ENCODE peak calls at places on chromosomes 6 and 20, in nine cellular contexts. One of them, this sample, is unnamed.

GRCh38 chr6:119495230-119495683 is 145.7 kb upstream of the MAN1A1 start:
- DNase-seq in activated B cell treated with CpG ODN at 0.5 μM for 24 hours: no peak
- DNase-seq in epithelial cell of esophagus: no peak
- DNase-seq in PC-3: no peak
- DNase-seq in B cell: no peak
- DNase-seq in bronchial epithelial cell: no peak
- DNase-seq in progenitor cell of endocrine pancreas: no peak
- DNase-seq in astrocyte of the spinal cord: no peak
- DNase-seq in WTC11: no peak
- DNase-seq in this sample: no peak

GRCh38 chr6:26660096-26660425 is 515 bp upstream of the ZNF322 start:
- DNase-seq in B cell: peak
- DNase-seq in activated B cell treated with CpG ODN at 0.5 μM for 24 hours: no peak
- DNase-seq in PC-3: peak
- DNase-seq in progenitor cell of endocrine pancreas: no peak
- DNase-seq in astrocyte of the spinal cord: no peak
- DNase-seq in WTC11: no peak
- DNase-seq in bronchial epithelial cell: peak
- DNase-seq in epithelial cell of esophagus: peak
- DNase-seq in this sample: no peak

GRCh38 chr6:122476131-122476530 is 4.5 kb upstream of the SERINC1 start:
- DNase-seq in WTC11: no peak
- DNase-seq in activated B cell treated with CpG ODN at 0.5 μM for 24 hours: no peak
- DNase-seq in B cell: no peak
- DNase-seq in astrocyte of the spinal cord: peak
- DNase-seq in epithelial cell of esophagus: peak
- DNase-seq in progenitor cell of endocrine pancreas: no peak
- DNase-seq in PC-3: peak
- DNase-seq in bronchial epithelial cell: peak
- DNase-seq in this sample: no peak

GRCh38 chr20:3239867-3240775 is 1.1 kb upstream of the SLC4A11 start:
- DNase-seq in bronchial epithelial cell: peak
- DNase-seq in WTC11: peak
- DNase-seq in activated B cell treated with CpG ODN at 0.5 μM for 24 hours: no peak
- DNase-seq in B cell: no peak
- DNase-seq in astrocyte of the spinal cord: no peak
- DNase-seq in epithelial cell of esophagus: peak
- DNase-seq in PC-3: no peak
- DNase-seq in progenitor cell of endocrine pancreas: no peak
- DNase-seq in this sample: no peak

GRCh38 chr20:15705975-15706374 is 867.3 kb downstream of the KIF16B start:
- DNase-seq in B cell: no peak
- DNase-seq in astrocyte of the spinal cord: no peak
- DNase-seq in PC-3: no peak
- DNase-seq in bronchial epithelial cell: no peak
- DNase-seq in WTC11: no peak
- DNase-seq in activated B cell treated with CpG ODN at 0.5 μM for 24 hours: no peak
- DNase-seq in progenitor cell of endocrine pancreas: no peak
- DNase-seq in epithelial cell of esophagus: no peak
- DNase-seq in this sample: no peak

GRCh38 chr6:96939019-96939805 is 14.7 kb downstream of the KLHL32 start:
- DNase-seq in WTC11: no peak
- DNase-seq in progenitor cell of endocrine pancreas: no peak
- DNase-seq in PC-3: peak
- DNase-seq in astrocyte of the spinal cord: peak
- DNase-seq in epithelial cell of esophagus: peak
- DNase-seq in bronchial epithelial cell: peak
- DNase-seq in activated B cell treated with CpG ODN at 0.5 μM for 24 hours: no peak
- DNase-seq in B cell: no peak
- DNase-seq in this sample: no peak

GRCh38 chr20:1496930-1497329 is 5.7 kb upstream of the SIRPB2 start:
- DNase-seq in progenitor cell of endocrine pancreas: no peak
- DNase-seq in activated B cell treated with CpG ODN at 0.5 μM for 24 hours: no peak
- DNase-seq in astrocyte of the spinal cord: no peak
- DNase-seq in PC-3: no peak
- DNase-seq in WTC11: no peak
- DNase-seq in bronchial epithelial cell: no peak
- DNase-seq in B cell: no peak
- DNase-seq in epithelial cell of esophagus: no peak
- DNase-seq in this sample: no peak

GRCh38 chr6:76466286-76466685 is 393.8 kb upstream of the IMPG1 start:
- DNase-seq in astrocyte of the spinal cord: no peak
- DNase-seq in activated B cell treated with CpG ODN at 0.5 μM for 24 hours: no peak
- DNase-seq in epithelial cell of esophagus: no peak
- DNase-seq in WTC11: no peak
- DNase-seq in progenitor cell of endocrine pancreas: no peak
- DNase-seq in bronchial epithelial cell: no peak
- DNase-seq in PC-3: no peak
- DNase-seq in B cell: no peak
- DNase-seq in this sample: no peak

GRCh38 chr20:52049001-52049731 is 142.4 kb downstream of the ZFP64 start:
- DNase-seq in PC-3: no peak
- DNase-seq in epithelial cell of esophagus: no peak
- DNase-seq in astrocyte of the spinal cord: peak
- DNase-seq in B cell: no peak
- DNase-seq in WTC11: peak
- DNase-seq in bronchial epithelial cell: no peak
- DNase-seq in activated B cell treated with CpG ODN at 0.5 μM for 24 hours: no peak
- DNase-seq in progenitor cell of endocrine pancreas: no peak
- DNase-seq in this sample: peak

GRCh38 chr20:62850333-62850974 is 11.2 kb downstream of the TCFL5 start:
- DNase-seq in astrocyte of the spinal cord: no peak
- DNase-seq in epithelial cell of esophagus: no peak
- DNase-seq in PC-3: no peak
- DNase-seq in WTC11: peak
- DNase-seq in progenitor cell of endocrine pancreas: no peak
- DNase-seq in B cell: no peak
- DNase-seq in activated B cell treated with CpG ODN at 0.5 μM for 24 hours: no peak
- DNase-seq in bronchial epithelial cell: no peak
- DNase-seq in this sample: no peak

GRCh38 chr6:125812394-125813231 is 21.9 kb downstream of the NCOA7 start:
- DNase-seq in activated B cell treated with CpG ODN at 0.5 μM for 24 hours: no peak
- DNase-seq in B cell: no peak
- DNase-seq in bronchial epithelial cell: peak
- DNase-seq in astrocyte of the spinal cord: peak
- DNase-seq in epithelial cell of esophagus: peak
- DNase-seq in PC-3: peak
- DNase-seq in WTC11: no peak
- DNase-seq in progenitor cell of endocrine pancreas: no peak
- DNase-seq in this sample: no peak

GRCh38 chr6:139701695-139702094 is 327.2 kb upstream of the CITED2 start:
- DNase-seq in progenitor cell of endocrine pancreas: no peak
- DNase-seq in PC-3: no peak
- DNase-seq in bronchial epithelial cell: no peak
- DNase-seq in WTC11: no peak
- DNase-seq in epithelial cell of esophagus: no peak
- DNase-seq in B cell: no peak
- DNase-seq in activated B cell treated with CpG ODN at 0.5 μM for 24 hours: no peak
- DNase-seq in astrocyte of the spinal cord: no peak
- DNase-seq in this sample: no peak

GRCh38 chr6:51027283-51028065 is 208.8 kb downstream of the TFAP2B start:
- DNase-seq in bronchial epithelial cell: no peak
- DNase-seq in B cell: no peak
- DNase-seq in progenitor cell of endocrine pancreas: no peak
- DNase-seq in PC-3: peak
- DNase-seq in astrocyte of the spinal cord: no peak
- DNase-seq in epithelial cell of esophagus: no peak
- DNase-seq in activated B cell treated with CpG ODN at 0.5 μM for 24 hours: no peak
- DNase-seq in WTC11: no peak
- DNase-seq in this sample: no peak

GRCh38 chr6:30591008-30591407 is 19.8 kb downstream of the ABCF1 start:
- DNase-seq in epithelial cell of esophagus: peak
- DNase-seq in B cell: no peak
- DNase-seq in WTC11: no peak
- DNase-seq in astrocyte of the spinal cord: peak
- DNase-seq in bronchial epithelial cell: peak
- DNase-seq in activated B cell treated with CpG ODN at 0.5 μM for 24 hours: no peak
- DNase-seq in progenitor cell of endocrine pancreas: no peak
- DNase-seq in PC-3: peak
- DNase-seq in this sample: no peak

GRCh38 chr20:25017257-25017803 is 24.8 kb upstream of the APMAP start:
- DNase-seq in WTC11: peak
- DNase-seq in epithelial cell of esophagus: peak
- DNase-seq in B cell: no peak
- DNase-seq in progenitor cell of endocrine pancreas: peak
- DNase-seq in bronchial epithelial cell: peak
- DNase-seq in activated B cell treated with CpG ODN at 0.5 μM for 24 hours: peak
- DNase-seq in PC-3: peak
- DNase-seq in astrocyte of the spinal cord: no peak
- DNase-seq in this sample: no peak

GRCh38 chr20:57680934-57681914 is 28.6 kb downstream of the PMEPA1 start:
- DNase-seq in progenitor cell of endocrine pancreas: no peak
- DNase-seq in epithelial cell of esophagus: no peak
- DNase-seq in WTC11: no peak
- DNase-seq in activated B cell treated with CpG ODN at 0.5 μM for 24 hours: peak
- DNase-seq in astrocyte of the spinal cord: no peak
- DNase-seq in PC-3: no peak
- DNase-seq in B cell: peak
- DNase-seq in bronchial epithelial cell: no peak
- DNase-seq in this sample: no peak

GRCh38 chr20:21048841-21049273 is 57.3 kb downstream of the LINC00237 start:
- DNase-seq in WTC11: peak
- DNase-seq in PC-3: peak
- DNase-seq in epithelial cell of esophagus: peak
- DNase-seq in astrocyte of the spinal cord: no peak
- DNase-seq in activated B cell treated with CpG ODN at 0.5 μM for 24 hours: peak
- DNase-seq in progenitor cell of endocrine pancreas: no peak
- DNase-seq in bronchial epithelial cell: no peak
- DNase-seq in B cell: peak
- DNase-seq in this sample: peak

GRCh38 chr6:125781307-125781868 is 9.4 kb upstream of the NCOA7 start:
- DNase-seq in progenitor cell of endocrine pancreas: no peak
- DNase-seq in activated B cell treated with CpG ODN at 0.5 μM for 24 hours: no peak
- DNase-seq in astrocyte of the spinal cord: peak
- DNase-seq in B cell: peak
- DNase-seq in WTC11: no peak
- DNase-seq in PC-3: peak
- DNase-seq in bronchial epithelial cell: no peak
- DNase-seq in epithelial cell of esophagus: no peak
- DNase-seq in this sample: no peak

GRCh38 chr20:47258745-47259695 is 97.5 kb downstream of the ZMYND8 start:
- DNase-seq in activated B cell treated with CpG ODN at 0.5 μM for 24 hours: peak
- DNase-seq in B cell: peak
- DNase-seq in WTC11: no peak
- DNase-seq in bronchial epithelial cell: peak
- DNase-seq in PC-3: peak
- DNase-seq in astrocyte of the spinal cord: peak
- DNase-seq in progenitor cell of endocrine pancreas: no peak
- DNase-seq in epithelial cell of esophagus: peak
- DNase-seq in this sample: no peak
- TF ChIP-seq CTCF in activated B cell treated with CpG ODN at 0.5 μM for 24 hours: no peak
- TF ChIP-seq CTCF in B cell: no peak
- TF ChIP-seq CTCF in WTC11: no peak
- TF ChIP-seq CTCF in bronchial epithelial cell: no peak
- TF ChIP-seq CTCF in PC-3: no peak
- TF ChIP-seq CTCF in astrocyte of the spinal cord: no peak
- TF ChIP-seq CTCF in progenitor cell of endocrine pancreas: no peak
- TF ChIP-seq CTCF in epithelial cell of esophagus: no peak
- TF ChIP-seq CTCF in this sample: no peak

GRCh38 chr6:131787955-131788712 is 19.7 kb upstream of the ENPP1 start:
- DNase-seq in bronchial epithelial cell: no peak
- DNase-seq in WTC11: no peak
- DNase-seq in B cell: no peak
- DNase-seq in activated B cell treated with CpG ODN at 0.5 μM for 24 hours: no peak
- DNase-seq in astrocyte of the spinal cord: peak
- DNase-seq in epithelial cell of esophagus: no peak
- DNase-seq in progenitor cell of endocrine pancreas: no peak
- DNase-seq in PC-3: peak
- DNase-seq in this sample: no peak
- TF ChIP-seq CTCF in bronchial epithelial cell: no peak
- TF ChIP-seq CTCF in WTC11: no peak
- TF ChIP-seq CTCF in B cell: no peak
- TF ChIP-seq CTCF in activated B cell treated with CpG ODN at 0.5 μM for 24 hours: no peak
- TF ChIP-seq CTCF in astrocyte of the spinal cord: peak
- TF ChIP-seq CTCF in epithelial cell of esophagus: no peak
- TF ChIP-seq CTCF in progenitor cell of endocrine pancreas: no peak
- TF ChIP-seq CTCF in PC-3: peak
- TF ChIP-seq CTCF in this sample: no peak

GRCh38 chr6:13048113-13048512 is 280.2 kb downstream of the TBC1D7 start:
- DNase-seq in bronchial epithelial cell: peak
- DNase-seq in epithelial cell of esophagus: peak
- DNase-seq in WTC11: no peak
- DNase-seq in PC-3: no peak
- DNase-seq in progenitor cell of endocrine pancreas: no peak
- DNase-seq in astrocyte of the spinal cord: no peak
- DNase-seq in activated B cell treated with CpG ODN at 0.5 μM for 24 hours: no peak
- DNase-seq in B cell: no peak
- DNase-seq in this sample: no peak

GRCh38 chr6:13046084-13046483 is 282.3 kb downstream of the TBC1D7 start:
- DNase-seq in progenitor cell of endocrine pancreas: no peak
- DNase-seq in WTC11: no peak
- DNase-seq in B cell: no peak
- DNase-seq in activated B cell treated with CpG ODN at 0.5 μM for 24 hours: no peak
- DNase-seq in bronchial epithelial cell: no peak
- DNase-seq in PC-3: no peak
- DNase-seq in epithelial cell of esophagus: no peak
- DNase-seq in astrocyte of the spinal cord: no peak
- DNase-seq in this sample: no peak

GRCh38 chr6:13044896-13045295 is 283.4 kb downstream of the TBC1D7 start:
- DNase-seq in astrocyte of the spinal cord: no peak
- DNase-seq in WTC11: no peak
- DNase-seq in activated B cell treated with CpG ODN at 0.5 μM for 24 hours: no peak
- DNase-seq in bronchial epithelial cell: no peak
- DNase-seq in B cell: no peak
- DNase-seq in progenitor cell of endocrine pancreas: no peak
- DNase-seq in PC-3: no peak
- DNase-seq in epithelial cell of esophagus: no peak
- DNase-seq in this sample: no peak

GRCh38 chr6:13045676-13046075 is 282.7 kb downstream of the TBC1D7 start:
- DNase-seq in epithelial cell of esophagus: peak
- DNase-seq in astrocyte of the spinal cord: no peak
- DNase-seq in B cell: no peak
- DNase-seq in WTC11: no peak
- DNase-seq in bronchial epithelial cell: peak
- DNase-seq in PC-3: no peak
- DNase-seq in activated B cell treated with CpG ODN at 0.5 μM for 24 hours: no peak
- DNase-seq in progenitor cell of endocrine pancreas: no peak
- DNase-seq in this sample: no peak

GRCh38 chr6:13044390-13044789 is 283.9 kb downstream of the TBC1D7 start:
- DNase-seq in activated B cell treated with CpG ODN at 0.5 μM for 24 hours: no peak
- DNase-seq in WTC11: peak
- DNase-seq in bronchial epithelial cell: peak
- DNase-seq in B cell: no peak
- DNase-seq in PC-3: no peak
- DNase-seq in astrocyte of the spinal cord: peak
- DNase-seq in progenitor cell of endocrine pancreas: no peak
- DNase-seq in epithelial cell of esophagus: peak
- DNase-seq in this sample: no peak
- TF ChIP-seq CTCF in activated B cell treated with CpG ODN at 0.5 μM for 24 hours: no peak
- TF ChIP-seq CTCF in WTC11: no peak
- TF ChIP-seq CTCF in bronchial epithelial cell: no peak
- TF ChIP-seq CTCF in B cell: no peak
- TF ChIP-seq CTCF in PC-3: no peak
- TF ChIP-seq CTCF in astrocyte of the spinal cord: no peak
- TF ChIP-seq CTCF in progenitor cell of endocrine pancreas: no peak
- TF ChIP-seq CTCF in epithelial cell of esophagus: no peak
- TF ChIP-seq CTCF in this sample: no peak

DNA sequence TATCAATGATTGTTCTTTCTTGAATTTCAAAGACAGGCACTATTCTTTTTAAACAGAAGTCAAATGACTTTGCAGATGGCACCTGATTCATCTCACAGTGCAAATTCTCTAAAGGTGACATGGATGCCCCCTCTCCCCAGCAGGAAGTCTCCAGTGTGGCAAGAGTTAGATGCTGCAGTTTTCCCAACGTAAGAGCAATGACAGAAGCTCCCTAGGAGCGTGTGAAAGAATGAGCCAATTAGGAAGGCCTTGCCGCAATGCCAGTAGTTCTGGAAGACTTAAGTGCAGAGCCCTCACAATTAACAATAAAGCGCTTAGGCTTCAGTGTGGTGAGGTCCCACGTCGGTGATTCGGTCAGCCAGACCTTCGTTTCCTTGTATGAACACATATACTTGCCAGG is 132.4 kb downstream of the PHACTR1 start:
- DNase-seq in progenitor cell of endocrine pancreas: no peak
- DNase-seq in epithelial cell of esophagus: no peak
- DNase-seq in PC-3: no peak
- DNase-seq in WTC11: no peak
- DNase-seq in activated B cell treated with CpG ODN at 0.5 μM for 24 hours: no peak
- DNase-seq in bronchial epithelial cell: no peak
- DNase-seq in B cell: no peak
- DNase-seq in astrocyte of the spinal cord: no peak
- DNase-seq in this sample: no peak
- TF ChIP-seq CTCF in progenitor cell of endocrine pancreas: no peak
- TF ChIP-seq CTCF in epithelial cell of esophagus: no peak
- TF ChIP-seq CTCF in PC-3: no peak
- TF ChIP-seq CTCF in WTC11: no peak
- TF ChIP-seq CTCF in activated B cell treated with CpG ODN at 0.5 μM for 24 hours: no peak
- TF ChIP-seq CTCF in bronchial epithelial cell: no peak
- TF ChIP-seq CTCF in B cell: no peak
- TF ChIP-seq CTCF in astrocyte of the spinal cord: no peak
- TF ChIP-seq CTCF in this sample: no peak